ENCODE peak calls at places on chromosomes 4 and X, in ten cellular contexts. M is cardiac muscle cell; G is sigmoid colon; P is foreskin keratinocyte; X is upper lobe of right lung; F is CD4-positive, alpha-beta T cell; K is hepatocyte; J is IMR-90; U is AG04450; T is pancreas. W is an unnamed sample.

GRCh38 chr4:128571747-128572146 is 237.8 kb upstream of the JADE1 start:
- DNase-seq in M (peak), G (peak), P (peak), X (no peak), F (no peak), K (peak), J (peak), U (peak), T (peak), W (peak)

GRCh38 chr4:188578657-188579056 is 439.4 kb downstream of the TRIML1 start:
- DNase-seq in M (no peak), G (no peak), P (no peak), X (no peak), F (no peak), K (no peak), J (no peak), U (no peak), T (no peak), W (no peak)

GRCh38 chr4:104491396-104491821 is 3.3 kb downstream of the CXXC4 start:
- DNase-seq in M (peak), G (peak), P (no peak), X (peak), F (peak), K (peak), J (no peak), U (no peak), T (peak), W (peak)

GRCh38 chr4:158195297-158195696 is 15.0 kb upstream of the TMEM144 start:
- DNase-seq in M (no peak), G (no peak), P (no peak), X (no peak), F (no peak), K (no peak), J (no peak), U (no peak), T (no peak), W (no peak)

GRCh38 chr4:53852343-53852742 is 212.1 kb downstream of the CHIC2 start:
- DNase-seq in M (peak), G (no peak), P (no peak), X (no peak), F (no peak), K (no peak), J (peak), U (no peak), T (no peak), W (no peak)

GRCh38 chrX:136747003-136747986 is 33.4 kb downstream of the ARHGEF6 start:
- DNase-seq in M (no peak), G (no peak), P (no peak), X (no peak), F (no peak), K (no peak), J (no peak), U (no peak), T (no peak), W (no peak)

GRCh38 chrX:75642811-75643361 is 120.0 kb upstream of the ZDHHC15 start:
- DNase-seq in M (no peak), G (no peak), P (no peak), X (no peak), F (no peak), K (no peak), J (no peak), U (no peak), T (no peak), W (no peak)

GRCh38 chrX:75155830-75156525 is at the start of gene ABCB7:
- DNase-seq in M (peak), G (peak), P (peak), X (peak), F (peak), K (peak), J (peak), U (peak), T (peak), W (peak)

GRCh38 chrX:22097295-22097694 is 65.2 kb downstream of the PHEX start:
- DNase-seq in M (peak), G (no peak), P (peak), X (no peak), F (no peak), K (peak), J (peak), U (peak), T (no peak), W (no peak)

GRCh38 chr4:37762294-37763163 is 64.0 kb upstream of the PGM2 start:
- DNase-seq in M (peak), G (no peak), P (peak), X (no peak), F (no peak), K (peak), J (peak), U (no peak), T (no peak), W (no peak)

GRCh38 chr4:159003420-159004253 is 99.2 kb upstream of the RAPGEF2 start:
- DNase-seq in M (peak), G (no peak), P (no peak), X (no peak), F (no peak), K (no peak), J (peak), U (no peak), T (no peak), W (no peak)

GRCh38 chr4:4884611-4885010 is 25.1 kb downstream of the MSX1 start:
- DNase-seq in M (no peak), G (no peak), P (no peak), X (no peak), F (no peak), K (no peak), J (no peak), U (no peak), T (no peak), W (no peak)

GRCh38 chr4:15809058-15809457 is 30.9 kb downstream of the CD38 start:
- DNase-seq in M (no peak), G (no peak), P (no peak), X (no peak), F (no peak), K (no peak), J (no peak), U (no peak), T (no peak), W (no peak)

GRCh38 chr4:174521800-174522182 is 497 bp downstream of the HPGD start:
- DNase-seq in M (no peak), G (no peak), P (no peak), X (peak), F (no peak), K (peak), J (no peak), U (no peak), T (no peak), W (peak)

GRCh38 chrX:47523297-47523696 is 37.7 kb upstream of the ARAF start:
- DNase-seq in M (peak), G (peak), P (no peak), X (peak), F (peak), K (peak), J (peak), U (peak), T (peak), W (peak)

GRCh38 chr4:26197018-26197779 is 123.6 kb upstream of the RBPJ start:
- DNase-seq in M (peak), G (no peak), P (peak), X (no peak), F (peak), K (no peak), J (peak), U (peak), T (no peak), W (peak)

GRCh38 chr4:142883433-142883832 is 37.3 kb upstream of the INPP4B start:
- DNase-seq in M (peak), G (no peak), P (no peak), X (no peak), F (no peak), K (peak), J (peak), U (no peak), T (no peak), W (no peak)

GRCh38 chr4:88275516-88275915 is 8.8 kb downstream of the PPM1K start:
- DNase-seq in M (no peak), G (no peak), P (no peak), X (no peak), F (no peak), K (no peak), J (peak), U (no peak), T (no peak), W (no peak)

GRCh38 chr4:136392576-136392975 is 1139.7 kb downstream of the PCDH18 start:
- DNase-seq in M (no peak), G (no peak), P (peak), X (no peak), F (no peak), K (no peak), J (peak), U (peak), T (no peak), W (no peak)

GRCh38 chr4:79663157-79663556 is 255.1 kb upstream of the GK2 start:
- DNase-seq in M (no peak), G (no peak), P (no peak), X (no peak), F (no peak), K (no peak), J (no peak), U (no peak), T (no peak), W (no peak)

GRCh38 chr4:76654796-76655195 is 219.8 kb downstream of the SHROOM3 start:
- DNase-seq in M (no peak), G (no peak), P (no peak), X (no peak), F (no peak), K (no peak), J (peak), U (no peak), T (no peak), W (no peak)

GRCh38 chr4:83282049-83282535 is 2.5 kb downstream of the COQ2 start:
- DNase-seq in M (peak), G (no peak), P (no peak), X (no peak), F (peak), K (peak), J (peak), U (no peak), T (no peak), W (peak)

GRCh38 chr4:168353746-168354145 is 35.2 kb upstream of the DDX60 start:
- DNase-seq in M (no peak), G (no peak), P (peak), X (no peak), F (no peak), K (no peak), J (no peak), U (no peak), T (no peak), W (no peak)

GRCh38 chr4:87502580-87503238 is 26.5 kb downstream of the SPARCL1 start:
- DNase-seq in M (peak), G (no peak), P (no peak), X (no peak), F (no peak), K (no peak), J (peak), U (no peak), T (no peak), W (no peak)

GRCh38 chrX:17459596-17459995 is 84.6 kb downstream of the NHS start:
- DNase-seq in M (peak), G (no peak), P (peak), X (no peak), F (no peak), K (no peak), J (peak), U (no peak), T (no peak), W (no peak)

GRCh38 chr4:180767330-180767729 is 1475.9 kb upstream of the TENM3 start:
- DNase-seq in M (no peak), G (no peak), P (no peak), X (no peak), F (no peak), K (no peak), J (no peak), U (no peak), T (no peak), W (no peak)

GRCh38 chr4:53914313-53915016 is 149.9 kb downstream of the CHIC2 start:
- DNase-seq in M (peak), G (no peak), P (peak), X (no peak), F (no peak), K (peak), J (peak), U (no peak), T (no peak), W (no peak)

GRCh38 chr4:109870061-109870460 is 22.2 kb downstream of the LRIT3 start:
- DNase-seq in M (no peak), G (no peak), P (no peak), X (no peak), F (no peak), K (no peak), J (no peak), U (no peak), T (no peak), W (no peak)

GRCh38 chr4:109872950-109873656 is 25.2 kb downstream of the LRIT3 start:
- DNase-seq in M (no peak), G (no peak), P (no peak), X (no peak), F (no peak), K (no peak), J (no peak), U (no peak), T (no peak), W (no peak)

GRCh38 chr4:109873791-109874514 is 26.0 kb downstream of the LRIT3 start:
- DNase-seq in M (peak), G (no peak), P (peak), X (no peak), F (no peak), K (peak), J (peak), U (no peak), T (peak), W (no peak)

GRCh38 chr4:109875106-109875505 is 27.2 kb downstream of the LRIT3 start:
- DNase-seq in M (no peak), G (no peak), P (peak), X (no peak), F (no peak), K (no peak), J (no peak), U (no peak), T (no peak), W (no peak)

GRCh38 chr4:109872065-109872464 is 24.2 kb downstream of the LRIT3 start:
- DNase-seq in M (no peak), G (no peak), P (no peak), X (no peak), F (no peak), K (no peak), J (no peak), U (no peak), T (no peak), W (no peak)
- H3K27ac ChIP-seq in M (no peak), G (no peak), P (no peak), X (no peak), F (no peak), K (no peak), J (no peak), U (no peak), T (no peak), W (no peak)

DNA sequence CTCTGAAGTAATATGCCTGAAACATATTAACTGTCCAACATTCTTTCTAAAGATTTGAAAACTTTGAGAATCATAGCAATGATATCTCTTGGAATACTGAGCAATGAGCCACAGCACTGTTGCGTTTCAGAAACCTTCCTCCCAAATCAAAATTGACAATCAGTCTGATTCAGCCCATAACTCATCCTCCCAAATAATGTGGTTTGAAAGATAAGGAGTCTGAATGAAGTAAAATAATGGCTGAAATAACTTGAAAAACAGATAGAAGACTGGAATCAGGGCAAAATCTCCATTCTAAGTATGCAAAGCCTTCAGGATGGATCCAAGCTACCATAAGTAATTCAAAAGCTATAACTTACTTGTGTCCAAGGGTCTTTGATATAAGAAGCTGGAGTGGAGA is 98.6 kb upstream of the PLS3 start:
- DNase-seq in M (peak), G (no peak), P (no peak), X (no peak), F (no peak), K (no peak), J (no peak), U (no peak), T (no peak), W (no peak)
- H3K27ac ChIP-seq in M (no peak), G (no peak), P (no peak), X (no peak), F (no peak), K (no peak), J (no peak), U (no peak), T (no peak), W (no peak)

DNA sequence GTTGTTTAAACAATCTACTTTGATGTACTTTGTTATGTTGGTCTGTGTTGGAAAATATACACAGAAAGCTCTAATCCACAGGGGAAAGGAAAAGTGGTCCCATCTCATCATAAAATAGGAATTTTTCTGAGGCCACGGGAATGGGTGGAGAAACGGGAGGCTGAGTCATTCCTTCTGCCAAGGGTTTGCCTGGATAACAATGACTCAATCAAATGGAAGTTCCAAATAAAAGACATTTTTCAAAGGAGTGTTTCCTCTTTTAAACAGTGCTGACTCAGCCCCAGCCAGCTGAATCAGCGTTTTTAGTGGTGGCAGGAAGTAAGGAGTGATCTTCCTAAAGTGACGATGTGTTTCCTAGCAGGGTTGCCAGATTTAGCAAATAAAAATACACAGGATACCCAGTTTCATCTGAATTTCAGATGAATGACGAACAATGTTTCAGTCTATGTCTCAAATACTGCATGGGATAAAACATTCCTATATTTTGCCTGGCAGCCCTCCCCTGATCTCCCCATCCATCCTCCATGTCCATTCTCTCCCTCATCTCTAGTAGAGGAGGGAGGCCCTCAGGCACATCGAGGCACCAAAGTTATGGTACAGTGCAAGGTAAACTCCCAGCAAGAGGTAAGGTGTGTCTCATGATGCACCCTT is 345.4 kb upstream of the GATB start:
- DNase-seq in M (peak), G (peak), P (peak), X (no peak), F (no peak), K (peak), J (peak), U (peak), T (no peak), W (peak)
- H3K27ac ChIP-seq in M (no peak), G (peak), P (peak), X (no peak), F (no peak), K (peak), J (peak), U (peak), T (no peak), W (peak)

DNA sequence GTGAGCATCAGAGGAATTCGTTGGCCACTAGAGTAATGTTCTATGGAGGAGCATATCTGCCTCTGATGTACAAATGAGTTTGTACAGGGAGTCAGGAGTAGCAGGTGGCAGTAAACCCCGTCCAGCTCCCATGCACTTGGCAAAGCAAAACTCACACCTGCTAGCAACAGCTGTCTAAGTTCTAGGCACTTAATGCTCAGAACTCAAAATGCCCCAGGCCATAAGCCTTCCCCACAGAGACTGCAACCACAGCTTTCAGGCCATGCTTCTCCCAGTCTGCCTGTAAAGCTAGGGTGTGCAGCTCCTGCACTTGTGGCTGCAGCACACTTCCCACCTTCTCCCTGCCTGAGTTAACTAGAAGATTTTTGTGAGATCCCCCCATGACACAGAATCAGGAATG is 190.1 kb downstream of the STPG2 start:
- DNase-seq in M (no peak), G (no peak), P (no peak), X (no peak), F (no peak), K (no peak), J (no peak), U (no peak), T (no peak), W (no peak)
- H3K27ac ChIP-seq in M (no peak), G (no peak), P (no peak), X (no peak), F (no peak), K (no peak), J (no peak), U (no peak), T (no peak), W (no peak)

DNA sequence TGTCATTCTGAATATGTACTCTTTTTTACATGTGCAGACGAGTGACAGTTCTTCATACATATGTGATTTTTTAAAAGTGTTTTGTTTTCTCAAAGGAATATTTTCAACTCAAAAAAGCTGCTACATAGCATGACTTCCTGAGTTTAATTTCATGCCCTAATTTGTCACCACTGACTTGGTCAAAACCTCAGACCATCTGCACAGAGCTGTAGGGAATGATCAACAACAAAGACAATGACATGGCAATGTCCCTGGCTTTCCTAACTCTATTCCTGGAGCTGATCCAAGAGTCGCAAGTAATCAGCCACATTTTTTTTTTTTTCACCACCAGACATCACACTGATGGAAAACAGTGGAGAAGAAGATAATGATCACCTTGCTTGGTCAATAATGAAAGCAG is 97.7 kb downstream of the TMA16 start:
- DNase-seq in M (no peak), G (no peak), P (no peak), X (no peak), F (no peak), K (no peak), J (no peak), U (no peak), T (no peak), W (no peak)
- H3K27ac ChIP-seq in M (no peak), G (no peak), P (no peak), X (no peak), F (no peak), K (no peak), J (no peak), U (no peak), T (no peak), W (no peak)

DNA sequence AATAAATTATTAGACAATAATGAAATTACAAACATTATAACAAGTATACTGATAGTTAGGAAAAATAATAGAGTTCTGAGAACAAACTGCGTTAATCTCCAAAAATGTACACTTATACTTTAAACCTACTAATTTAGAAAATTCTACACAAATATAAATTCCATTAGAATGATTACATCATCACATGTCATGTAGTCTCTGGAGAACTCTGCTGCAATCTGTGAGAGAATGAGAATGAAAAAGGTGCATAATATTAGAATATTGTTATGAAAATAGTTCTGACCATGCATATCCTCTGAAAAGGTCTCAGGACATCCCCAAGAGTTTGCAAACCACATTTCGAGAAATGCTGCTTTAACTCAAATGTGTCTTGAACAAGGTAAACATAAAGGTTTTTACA is 11.4 kb downstream of the GUCY1A1 start:
- DNase-seq in M (no peak), G (no peak), P (no peak), X (no peak), F (no peak), K (no peak), J (no peak), U (no peak), T (no peak), W (no peak)
- H3K27ac ChIP-seq in M (peak), G (no peak), P (no peak), X (no peak), F (no peak), K (peak), J (no peak), U (no peak), T (no peak), W (peak)

GRCh38 chr4:2363951-2364653 is 54.3 kb downstream of the ZFYVE28 start:
- DNase-seq in M (no peak), G (peak), P (no peak), X (peak), F (no peak), K (no peak), J (no peak), U (no peak), T (no peak), W (no peak)
- H3K27ac ChIP-seq in M (peak), G (no peak), P (no peak), X (no peak), F (peak), K (peak), J (no peak), U (no peak), T (peak), W (no peak)

GRCh38 chrX:107213477-107213876 is 7.1 kb downstream of the DNAAF6 start:
- DNase-seq in M (no peak), G (no peak), P (no peak), X (no peak), F (no peak), K (no peak), J (no peak), U (no peak), T (no peak), W (no peak)
- H3K27ac ChIP-seq in M (no peak), G (no peak), P (no peak), X (no peak), F (no peak), K (no peak), J (no peak), U (no peak), T (no peak), W (no peak)

GRCh38 chr4:3385719-3386440 is 55.9 kb upstream of the HGFAC start:
- DNase-seq in M (no peak), G (peak), P (peak), X (peak), F (no peak), K (no peak), J (no peak), U (no peak), T (no peak), W (no peak)
- H3K27ac ChIP-seq in M (no peak), G (peak), P (peak), X (peak), F (no peak), K (peak), J (no peak), U (no peak), T (peak), W (peak)